ENCODE peak calls at places on chromosomes 6 and 20, in five cellular contexts. P, B, E, U and T are unnamed samples.

GRCh38 chr20:51221791-51222408 is 199.0 kb upstream of the KCNG1 start:
- DNase-seq in P (peak; percentile 57), B (peak; percentile 74), E (peak; percentile 31), U (no peak), T (peak; percentile 54)

GRCh38 chr20:36848078-36848660 is 27.8 kb upstream of the TLDC2 start:
- DNase-seq in P (no peak), B (peak; percentile 95), E (no peak), U (peak; percentile 96), T (no peak)

GRCh38 chr6:46421939-46422338 is 69.3 kb downstream of the RCAN2 start:
- DNase-seq in P (no peak), B (no peak), E (no peak), U (no peak), T (peak; percentile 12)

GRCh38 chr20:50953821-50954220 is 4.5 kb downstream of the DPM1 start:
- DNase-seq in P (no peak), B (no peak), E (peak; percentile 44), U (no peak), T (no peak)

GRCh38 chr20:32965115-32965514 is 39.1 kb downstream of the SUN5 start:
- DNase-seq in P (no peak), B (no peak), E (no peak), U (no peak), T (no peak)

GRCh38 chr6:124858564-124858963 is 103.7 kb upstream of the RNF217 start:
- DNase-seq in P (no peak), B (no peak), E (no peak), U (no peak), T (peak; percentile 31)

GRCh38 chr6:18016133-18016532 is 28.7 kb upstream of the KIF13A start:
- DNase-seq in P (no peak), B (no peak), E (peak; percentile 89), U (peak; percentile 40), T (no peak)

GRCh38 chr6:11404845-11405244 is 132.7 kb upstream of the TMEM170B start:
- DNase-seq in P (no peak), B (no peak), E (no peak), U (no peak), T (no peak)

GRCh38 chr6:71012871-71013456 is 56.1 kb upstream of the B3GAT2 start:
- DNase-seq in P (peak; percentile 14), B (peak; percentile 66), E (peak; percentile 50), U (peak; percentile 42), T (peak; percentile 70)

GRCh38 chr20:47727170-47727880 is 58.0 kb downstream of the SULF2 start:
- DNase-seq in P (no peak), B (no peak), E (no peak), U (no peak), T (no peak)

GRCh38 chr6:35017461-35018183 is 123.5 kb downstream of the TCP11 start:
- DNase-seq in P (no peak), B (peak; percentile 70), E (no peak), U (no peak), T (no peak)

GRCh38 chr20:38075161-38075998 is 41.8 kb downstream of the RPRD1B start:
- DNase-seq in P (no peak), B (no peak), E (no peak), U (peak; percentile 49), T (no peak)

GRCh38 chr6:154234019-154234772 is 122.4 kb downstream of the IPCEF1 start:
- DNase-seq in P (no peak), B (no peak), E (no peak), U (no peak), T (no peak)

GRCh38 chr6:88840806-88841539 is 122.4 kb downstream of the RNGTT start:
- DNase-seq in P (no peak), B (no peak), E (no peak), U (peak; percentile 36), T (no peak)

GRCh38 chr6:140062042-140063041 is 687.9 kb upstream of the CITED2 start:
- DNase-seq in P (peak; percentile 51), B (peak; percentile 91), E (peak; percentile 82), U (peak; percentile 99), T (peak; percentile 85)

DNA sequence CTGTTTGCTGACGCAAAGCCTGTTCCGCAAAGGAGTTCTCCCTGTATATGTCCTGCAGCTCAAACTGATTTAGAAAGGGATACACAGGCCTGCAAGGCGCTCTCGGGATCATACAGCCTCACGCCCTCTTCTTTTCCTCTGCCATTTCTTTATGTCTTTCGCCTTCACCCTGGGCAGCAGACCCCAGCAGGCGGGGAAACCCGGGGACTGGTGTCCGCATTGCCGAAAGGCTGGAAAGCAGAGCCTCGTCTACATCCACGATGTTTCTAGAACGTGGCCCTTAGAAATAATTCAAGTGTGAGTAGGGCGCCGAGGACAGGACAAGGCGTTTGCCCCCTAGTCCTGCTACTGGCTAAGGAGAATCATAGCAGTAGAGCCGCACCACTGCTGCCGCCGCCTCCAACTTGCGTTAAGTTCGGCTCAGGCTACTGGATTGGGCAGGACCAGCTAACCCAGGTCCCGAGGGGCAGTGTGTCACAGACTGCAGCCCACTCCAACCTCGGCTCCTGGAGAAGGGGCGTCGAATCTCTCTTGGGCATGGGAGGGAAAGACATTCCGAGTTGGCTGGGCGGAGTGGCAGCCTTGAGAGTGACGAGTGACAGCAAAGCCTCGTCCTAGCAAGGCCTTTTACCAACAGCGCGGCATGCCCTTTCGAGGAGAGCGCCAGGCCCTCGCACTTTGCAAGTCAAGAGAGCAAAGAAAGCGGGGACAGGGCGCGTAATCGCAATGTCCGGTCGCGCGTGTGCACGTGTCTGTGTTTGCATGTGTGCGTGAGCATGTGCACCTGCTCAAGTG is 2.6 kb upstream of the TBX18 start:
- DNase-seq in P (no peak), B (no peak), E (no peak), U (no peak), T (no peak)
- TF ChIP-seq EZH2 in P (no peak), B (no peak), E (peak; percentile 94), U (peak; percentile 83), T (no peak)

GRCh38 chr6:137590684-137591083 is 96.5 kb upstream of the OLIG3 start:
- DNase-seq in P (no peak), B (no peak), E (no peak), U (no peak), T (no peak)

GRCh38 chr6:137588472-137588871 is 94.3 kb upstream of the OLIG3 start:
- DNase-seq in P (no peak), B (no peak), E (no peak), U (no peak), T (peak; percentile 3)

DNA sequence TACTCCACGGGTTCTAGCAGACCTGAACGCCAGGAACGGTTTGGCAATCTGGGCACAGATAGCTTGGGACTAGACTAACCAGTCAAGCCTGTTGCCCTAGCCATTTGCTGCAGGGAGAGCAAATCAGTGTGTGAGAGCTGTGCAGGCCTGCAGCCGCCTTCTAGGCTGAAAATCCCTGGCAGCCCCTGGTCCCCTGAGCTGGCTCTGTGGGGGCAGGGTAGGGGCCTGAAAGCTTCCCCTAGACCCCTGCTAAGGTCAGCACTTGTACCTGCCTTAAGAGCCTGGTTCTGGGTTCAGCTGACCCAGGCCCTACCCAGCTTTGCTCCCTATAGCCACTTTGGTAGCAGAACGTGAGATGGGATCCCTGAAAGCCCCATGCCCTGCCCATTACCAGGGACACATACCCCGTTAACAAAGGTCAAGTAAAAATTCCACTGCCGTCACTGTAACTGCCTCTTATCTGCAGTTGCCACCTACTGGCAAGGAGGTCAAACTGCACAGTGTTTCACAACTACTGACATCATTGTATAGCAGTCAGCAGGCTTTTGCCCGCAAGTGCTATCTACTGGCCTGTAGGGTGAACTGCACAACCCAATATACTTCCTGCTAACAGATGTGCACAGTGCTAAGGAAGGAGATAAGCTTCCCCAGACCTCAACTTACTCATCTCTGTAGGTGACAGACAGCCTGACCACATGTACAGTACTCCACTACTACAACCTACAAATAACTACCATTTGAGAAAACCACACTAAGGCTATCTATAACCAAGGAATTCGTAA is 95.1 kb upstream of the OLIG3 start:
- DNase-seq in P (peak; percentile 50), B (peak; percentile 39), E (peak; percentile 45), U (peak; percentile 35), T (peak; percentile 76)
- H3K27ac ChIP-seq in P (peak overlapping the region; percentile 22), B (no peak overlapping the region), E (no peak overlapping the region), U (no peak overlapping the region), T (no peak overlapping the region)

GRCh38 chr6:15368873-15369272 is 123.0 kb downstream of the JARID2 start:
- DNase-seq in P (no peak), B (no peak), E (no peak), U (no peak), T (no peak)
- H3K4me1 ChIP-seq in P (no peaks in the 10 kb centered on the region), B (peaks cover 18% of the 10 kb centered on the region), E (peaks cover 33% of the 10 kb centered on the region), U (peaks cover 6% of the 10 kb centered on the region), T (peaks cover 69% of the 10 kb centered on the region)

GRCh38 chr6:167776906-167777645 is 49.6 kb upstream of the AFDN start:
- DNase-seq in P (no peak), B (no peak), E (no peak), U (no peak), T (no peak)
- TF ChIP-seq EZH2 in P (no peak), B (no peak), E (no peak), U (no peak), T (no peak)

GRCh38 chr6:163188746-163189145 is 225.8 kb upstream of the QKI start:
- DNase-seq in P (no peak), B (no peak), E (no peak), U (peak; percentile 77), T (no peak)

GRCh38 chr6:163189609-163190008 is 224.9 kb upstream of the QKI start:
- DNase-seq in P (no peak), B (no peak), E (no peak), U (no peak), T (no peak)

GRCh38 chr6:163187606-163188005 is 226.9 kb upstream of the QKI start:
- DNase-seq in P (no peak), B (no peak), E (no peak), U (no peak), T (no peak)

GRCh38 chr6:163186527-163186926 is 228.0 kb upstream of the QKI start:
- DNase-seq in P (no peak), B (no peak), E (no peak), U (no peak), T (peak; percentile 4)

DNA sequence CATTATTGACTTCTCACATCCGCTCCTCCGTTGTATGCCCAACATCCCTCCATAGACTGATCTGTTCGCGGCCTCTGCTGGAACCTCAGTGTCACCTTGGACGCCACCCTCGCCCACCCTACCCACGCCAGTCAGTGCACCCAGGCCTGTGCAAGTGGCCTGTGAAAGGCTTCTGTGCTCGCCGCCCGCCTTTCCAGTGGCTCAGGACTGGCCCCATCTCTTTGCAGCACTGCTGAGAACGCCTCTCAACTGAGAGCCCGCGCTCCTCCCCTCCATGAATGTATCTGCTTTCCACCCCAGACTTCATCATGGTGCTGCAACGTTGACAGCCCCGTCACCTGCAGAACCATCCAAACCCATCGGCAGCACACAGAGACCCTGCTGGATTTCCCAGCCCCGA is 227.3 kb upstream of the QKI start:
- DNase-seq in P (no peak), B (no peak), E (no peak), U (no peak), T (no peak)
- H3K27ac ChIP-seq in P (no peak overlapping the region), B (no peak overlapping the region), E (no peak overlapping the region), U (no peak overlapping the region), T (no peak overlapping the region)